ENCODE peak calls at places on chromosomes 4 and X, in six cellular contexts. Y is A549, D is HepG2, P is K562, T is endothelial cell of umbilical vein, K is GM12878. I is an unnamed sample.

GRCh38 chr4:147640331-147640730 is 23.1 kb downstream of the TMEM184C start:
- DNase-seq in T (no peak), D (no peak), P (no peak), K (no peak), Y (no peak), I (no peak)

GRCh38 chr4:122831515-122832196 is 5.0 kb downstream of the FGF2 start:
- DNase-seq in K (no peak), P (no peak), D (no peak), Y (no peak), T (no peak), I (no peak)

GRCh38 chr4:24675723-24676122 is 91.4 kb upstream of the DHX15 start:
- DNase-seq in Y (no peak), D (no peak), T (no peak), K (no peak), P (no peak), I (peak)

GRCh38 chr4:187602339-187603092 is 393.1 kb upstream of the ZFP42 start:
- DNase-seq in Y (no peak), P (no peak), T (peak), D (no peak), K (no peak), I (no peak)

GRCh38 chr4:54316139-54316538 is 87.0 kb downstream of the PDGFRA start:
- DNase-seq in Y (no peak), T (no peak), D (no peak), P (no peak), K (no peak), I (no peak)

GRCh38 chr4:155411546-155411945 is 34.8 kb upstream of the MAP9 start:
- DNase-seq in Y (no peak), K (no peak), T (no peak), P (no peak), D (no peak), I (no peak)

GRCh38 chrX:48958635-48959094 is 1.3 kb upstream of the OTUD5 start:
- DNase-seq in P (no peak), Y (peak), T (peak), D (peak), K (no peak), I (peak)

GRCh38 chr4:105966046-105966445 is 70.8 kb downstream of the NPNT start:
- DNase-seq in T (peak), Y (no peak), D (no peak), P (no peak), K (no peak), I (no peak)

GRCh38 chr4:15753786-15754185 is 24.3 kb upstream of the CD38 start:
- DNase-seq in P (no peak), K (no peak), T (peak), D (no peak), Y (no peak), I (no peak)

GRCh38 chr4:88818650-88819470 is 121.2 kb upstream of the NAP1L5 start:
- DNase-seq in D (peak), Y (peak), P (peak), T (peak), K (peak), I (peak)
- TF ChIP-seq MYC in D (no peak), Y (no peak), P (no peak), T (no peak), K (no peak), I (no peak)

GRCh38 chr4:27360651-27361347 is 500.2 kb downstream of the STIM2 start:
- DNase-seq in K (no peak), P (no peak), T (no peak), Y (no peak), D (no peak), I (no peak)

GRCh38 chr4:27366424-27366823 is 505.8 kb downstream of the STIM2 start:
- DNase-seq in D (no peak), Y (no peak), P (no peak), K (no peak), T (no peak), I (no peak)

GRCh38 chr4:27368781-27369180 is 508.1 kb downstream of the STIM2 start:
- DNase-seq in T (no peak), K (no peak), Y (no peak), P (no peak), D (no peak), I (no peak)

GRCh38 chr4:27364509-27364908 is 503.9 kb downstream of the STIM2 start:
- DNase-seq in K (no peak), P (no peak), T (no peak), D (no peak), Y (no peak), I (no peak)
- TF ChIP-seq POLR2A in K (no peak), P (no peak), T (no peak), D (no peak), Y (no peak), I (no peak)

GRCh38 chr4:76622126-76622525 is 187.1 kb downstream of the SHROOM3 start:
- DNase-seq in D (no peak), Y (no peak), K (no peak), P (no peak), T (no peak), I (no peak)
- TF ChIP-seq MYC in D (no peak), Y (no peak), K (no peak), P (no peak), T (no peak), I (no peak)

GRCh38 chr4:10456270-10457254 is 664 bp downstream of the ZNF518B start:
- DNase-seq in Y (peak), T (peak), P (peak), K (no peak), D (no peak), I (peak)

GRCh38 chr4:10455133-10455532 is 2.1 kb downstream of the ZNF518B start:
- DNase-seq in P (no peak), Y (no peak), D (no peak), K (no peak), T (no peak), I (no peak)

GRCh38 chr4:10459305-10459704 is 2.1 kb upstream of the ZNF518B start:
- DNase-seq in P (peak), K (no peak), T (no peak), D (no peak), Y (no peak), I (no peak)

GRCh38 chr4:10458190-10458589 is 964 bp upstream of the ZNF518B start:
- DNase-seq in P (peak), Y (no peak), T (peak), D (no peak), K (no peak), I (no peak)

DNA sequence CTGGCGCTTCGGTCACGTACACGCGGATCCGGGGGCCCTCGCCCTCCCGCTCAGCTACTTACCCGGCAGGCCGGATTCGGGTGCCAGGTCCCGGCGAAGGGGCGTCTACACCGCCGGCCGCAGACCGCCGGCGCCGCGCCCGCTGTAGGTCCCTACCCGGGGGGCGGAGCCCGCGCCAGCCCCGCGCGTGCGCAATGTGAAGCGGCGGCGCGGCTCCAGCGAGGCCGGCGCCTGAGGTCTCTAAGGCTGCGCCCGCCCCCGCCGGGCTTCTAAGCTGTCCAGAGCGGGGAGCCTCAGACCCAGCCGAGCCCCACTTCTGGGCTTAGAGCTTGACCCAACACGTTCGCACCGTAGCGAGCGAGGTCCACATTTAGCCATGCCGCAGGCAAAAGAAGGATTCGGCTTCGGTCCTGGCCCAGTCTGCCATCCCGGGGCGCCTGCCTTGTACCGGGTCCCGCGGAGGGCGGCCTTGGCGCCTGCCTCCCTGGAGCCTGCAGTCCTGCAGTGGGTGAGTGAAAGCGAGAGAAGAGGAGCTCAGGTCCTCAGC is at the start of gene ZNF518B:
- DNase-seq in D (no peak), K (no peak), P (peak), T (peak), Y (peak), I (peak)
- TF ChIP-seq POLR2A in D (no peak), K (peak), P (peak), T (peak), Y (peak), I (no peak)

I was measured in NB4.